ENCODE peak calls at places on chromosomes 2 and 18, in four cellular contexts. E, C, M and S are unnamed samples.

GRCh38 chr2:234164499-234165409 is 114.3 kb downstream of the SPP2 start:
- DNase-seq in E (peak), C (peak), M (no peak), S (no peak)

GRCh38 chr2:220466251-220466691 is 838.8 kb downstream of the SLC4A3 start:
- DNase-seq in E (no peak), C (no peak), M (no peak), S (no peak)

GRCh38 chr2:10243926-10244270 is 58.8 kb upstream of the HPCAL1 start:
- DNase-seq in E (no peak), C (no peak), M (peak), S (no peak)

GRCh38 chr2:32864761-32865160 is 82.0 kb upstream of the LTBP1 start:
- DNase-seq in E (no peak), C (no peak), M (no peak), S (no peak)

GRCh38 chr2:203870481-203870880 is 2.9 kb downstream of the CTLA4 start:
- DNase-seq in E (peak), C (no peak), M (no peak), S (no peak)

GRCh38 chr2:45869165-45869501 is 217.7 kb downstream of the PRKCE start:
- DNase-seq in E (no peak), C (no peak), M (no peak), S (no peak)

GRCh38 chr2:153479527-153479926 is 965 bp upstream of the RPRM start:
- DNase-seq in E (no peak), C (no peak), M (no peak), S (no peak)

GRCh38 chr18:62863629-62864028 is 148.3 kb downstream of the PHLPP1 start:
- DNase-seq in E (no peak), C (no peak), M (no peak), S (no peak)

GRCh38 chr2:117854610-117855009 is 40.1 kb downstream of the DDX18 start:
- DNase-seq in E (no peak), C (no peak), M (no peak), S (no peak)

GRCh38 chr2:229980440-229981184 is 58.3 kb downstream of the FBXO36 start:
- DNase-seq in E (no peak), C (peak), M (peak), S (peak)

GRCh38 chr2:118470297-118470696 is 377.2 kb downstream of the EN1 start:
- DNase-seq in E (no peak), C (no peak), M (no peak), S (no peak)

GRCh38 chr2:88690591-88691338 is 708 bp upstream of the RPIA start:
- DNase-seq in E (peak), C (peak), M (peak), S (no peak)

GRCh38 chr2:313991-314390 is 26.1 kb upstream of the ALKAL2 start:
- DNase-seq in E (no peak), C (peak), M (no peak), S (no peak)

GRCh38 chr2:171568085-171568484 is 45.8 kb downstream of the CYBRD1 start:
- DNase-seq in E (no peak), C (no peak), M (no peak), S (no peak)

GRCh38 chr2:104050632-104051242 is 803.2 kb upstream of the POU3F3 start:
- DNase-seq in E (no peak), C (no peak), M (no peak), S (no peak)

GRCh38 chr18:58970943-58971799 is 106.5 kb downstream of the ZNF532 start:
- DNase-seq in E (no peak), C (no peak), M (no peak), S (no peak)

GRCh38 chr2:42741140-42741539 is 22.8 kb downstream of the OXER1 start:
- DNase-seq in E (no peak), C (no peak), M (no peak), S (no peak)

GRCh38 chr2:209579236-209579749 is 155.4 kb downstream of the MAP2 start:
- DNase-seq in E (no peak), C (no peak), M (no peak), S (no peak)

GRCh38 chr2:238585836-238586821 is 159.4 kb downstream of the ASB1 start:
- DNase-seq in E (no peak), C (peak), M (no peak), S (no peak)

GRCh38 chr18:69784840-69785239 is 162.8 kb downstream of the CD226 start:
- DNase-seq in E (no peak), C (no peak), M (no peak), S (no peak)

GRCh38 chr18:55109818-55110414 is 150.7 kb upstream of the CCDC68 start:
- DNase-seq in E (no peak), C (no peak), M (no peak), S (no peak)

GRCh38 chr2:37243435-37243834 is 12.0 kb downstream of the NDUFAF7 start:
- DNase-seq in E (no peak), C (no peak), M (no peak), S (no peak)

GRCh38 chr2:150484461-150484931 is 3.0 kb downstream of the RND3 start:
- DNase-seq in E (no peak), C (no peak), M (no peak), S (no peak)

GRCh38 chr2:147471126-147471525 is 373.7 kb upstream of the ACVR2A start:
- DNase-seq in E (no peak), C (no peak), M (no peak), S (no peak)

GRCh38 chr2:208128136-208128535 is 1.5 kb downstream of the CRYGC start:
- DNase-seq in E (no peak), C (no peak), M (no peak), S (no peak)

GRCh38 chr2:217270801-217271121 is 410.9 kb upstream of the TNP1 start:
- DNase-seq in E (no peak), C (no peak), M (no peak), S (no peak)

GRCh38 chr18:79275992-79276391 is 119.7 kb upstream of the NFATC1 start:
- DNase-seq in E (no peak), C (no peak), M (no peak), S (no peak)

GRCh38 chr2:191302459-191303155 is 57.4 kb downstream of the MYO1B start:
- DNase-seq in E (no peak), C (peak), M (no peak), S (no peak)

GRCh38 chr2:190466819-190467444 is 58.8 kb downstream of the MFSD6 start:
- DNase-seq in E (no peak), C (no peak), M (no peak), S (no peak)

GRCh38 chr2:54224997-54225396 is 31.0 kb downstream of the TSPYL6 start:
- DNase-seq in E (no peak), C (no peak), M (no peak), S (no peak)

GRCh38 chr2:223954401-223954800 is 2.9 kb upstream of the MRPL44 start:
- DNase-seq in E (no peak), C (no peak), M (no peak), S (no peak)